ENCODE peak calls at places on chromosomes 1 and 21, in eight cellular contexts. V, F, Z, H, Y, B, J and D are unnamed samples.
A peak's percentile ranks its signal among the peaks of the same experiment; 100 is the strongest.

GRCh38 chr1:175784826-175785225 is 41.4 kb upstream of the TNR start:
- DNase-seq in V (no peak), F (no peak), Z (no peak), H (no peak), Y (no peak), B (no peak), J (no peak), D (no peak)

GRCh38 chr1:19042675-19043578 is 86.5 kb upstream of the IFFO2 start:
- DNase-seq in V (no peak), F (no peak), Z (no peak), H (no peak), Y (no peak), B (no peak), J (no peak), D (no peak)

GRCh38 chr1:173134800-173135199 is 72.3 kb downstream of the TNFSF4 start:
- DNase-seq in V (no peak), F (peak; percentile 12), Z (no peak), H (no peak), Y (no peak), B (no peak), J (no peak), D (no peak)

GRCh38 chr1:61536722-61537121 is 188.2 kb downstream of the TM2D1 start:
- DNase-seq in V (no peak), F (no peak), Z (no peak), H (no peak), Y (no peak), B (no peak), J (no peak), D (no peak)

GRCh38 chr1:155080250-155081228 is 1.9 kb downstream of the EFNA3 start:
- DNase-seq in V (no peak), F (no peak), Z (no peak), H (no peak), Y (peak; percentile 29), B (no peak), J (peak; percentile 86), D (peak; percentile 86)

GRCh38 chr1:18015719-18016118 is 91.9 kb upstream of the IGSF21 start:
- DNase-seq in V (no peak), F (no peak), Z (no peak), H (no peak), Y (no peak), B (no peak), J (no peak), D (no peak)

GRCh38 chr1:172727956-172728603 is 69.2 kb downstream of the FASLG start:
- DNase-seq in V (no peak), F (peak; percentile 29), Z (no peak), H (peak; percentile 38), Y (no peak), B (no peak), J (peak; percentile 49), D (peak; percentile 63)

GRCh38 chr21:45074818-45075605 is 632 bp downstream of the ADARB1 start:
- DNase-seq in V (no peak), F (no peak), Z (no peak), H (no peak), Y (no peak), B (no peak), J (peak; percentile 34), D (peak; percentile 74)

GRCh38 chr1:25486602-25487001 is 55.9 kb downstream of the MACO1 start:
- DNase-seq in V (no peak), F (peak; percentile 76), Z (no peak), H (no peak), Y (no peak), B (no peak), J (no peak), D (peak; percentile 4)

GRCh38 chr1:40784771-40785151 is 1.2 kb downstream of the KCNQ4 start:
- DNase-seq in V (no peak), F (no peak), Z (no peak), H (no peak), Y (no peak), B (no peak), J (no peak), D (no peak)

GRCh38 chr1:156413310-156414246 is 44.6 kb downstream of the RHBG start:
- DNase-seq in V (no peak), F (no peak), Z (no peak), H (no peak), Y (peak; percentile 90), B (no peak), J (peak; percentile 76), D (no peak)

GRCh38 chr1:202229376-202229775 is 35.8 kb downstream of the LGR6 start:
- DNase-seq in V (no peak), F (no peak), Z (no peak), H (no peak), Y (no peak), B (no peak), J (no peak), D (no peak)

GRCh38 chr1:1140673-1141072 is 24.8 kb upstream of the C1orf159 start:
- DNase-seq in V (no peak), F (no peak), Z (no peak), H (no peak), Y (no peak), B (no peak), J (no peak), D (no peak)

GRCh38 chr21:35737899-35738341 is 322.4 kb downstream of the SETD4 start:
- DNase-seq in V (no peak), F (no peak), Z (no peak), H (no peak), Y (no peak), B (peak; percentile 17), J (no peak), D (no peak)

GRCh38 chr1:162951553-162952315 is 90.8 kb upstream of the CCDC190 start:
- DNase-seq in V (no peak), F (peak; percentile 20), Z (no peak), H (no peak), Y (no peak), B (no peak), J (no peak), D (peak; percentile 51)

GRCh38 chr1:59237905-59238304 is 59.0 kb upstream of the FGGY start:
- DNase-seq in V (no peak), F (peak; percentile 19), Z (no peak), H (no peak), Y (no peak), B (no peak), J (no peak), D (peak; percentile 72)

GRCh38 chr21:42265229-42265812 is 46.4 kb downstream of the ABCG1 start:
- DNase-seq in V (no peak), F (no peak), Z (no peak), H (no peak), Y (no peak), B (no peak), J (no peak), D (no peak)

GRCh38 chr1:168321945-168322344 is 41.3 kb downstream of the TBX19 start:
- DNase-seq in V (no peak), F (peak; percentile 41), Z (no peak), H (no peak), Y (no peak), B (no peak), J (no peak), D (peak; percentile 76)

GRCh38 chr1:27979151-27979858 is 19.5 kb downstream of the XKR8 start:
- DNase-seq in V (no peak), F (peak; percentile 81), Z (no peak), H (peak; percentile 53), Y (no peak), B (no peak), J (peak; percentile 69), D (peak; percentile 59)

GRCh38 chr1:183471748-183472487 is 381 bp upstream of the SMG7 start:
- DNase-seq in V (peak; percentile 97), F (peak; percentile 98), Z (peak; percentile 85), H (peak; percentile 95), Y (peak; percentile 97), B (peak; percentile 99), J (peak; percentile 99), D (peak; percentile 100)